ENCODE peak calls at places on chromosomes 11 and 22, in five cellular contexts. J is sigmoid colon; P is tibial artery; U is naive thymus-derived CD4-positive, alpha-beta T cell; L is ovary. I is an unnamed sample. For H3K9me3, the result is how much of the 10 kb centered on the place peaks cover.

GRCh38 chr22:38831166-38831945 is 12.5 kb downstream of the NPTXR start:
- DNase-seq in J (no peak), P (peak), U (no peak), L (no peak), I (no peak)

GRCh38 chr22:16964366-16964765 is 43.7 kb downstream of the GAB4 start:
- DNase-seq in J (no peak), P (no peak), U (no peak), L (no peak), I (no peak)

GRCh38 chr11:104625246-104625645 is 273.0 kb downstream of the CASP12 start:
- DNase-seq in J (no peak), P (no peak), U (no peak), L (no peak), I (no peak)

GRCh38 chr22:28395920-28396447 is 283.7 kb downstream of the TTC28 start:
- DNase-seq in J (no peak), P (no peak), U (no peak), L (no peak), I (no peak)

GRCh38 chr22:32327066-32327465 is 30.6 kb upstream of the RFPL3 start:
- DNase-seq in J (no peak), P (peak), U (no peak), L (no peak), I (no peak)

GRCh38 chr11:121321614-121322243 is 29.2 kb downstream of the SC5D start:
- DNase-seq in J (no peak), P (no peak), U (peak), L (no peak), I (no peak)

GRCh38 chr11:94046796-94047195 is 25.6 kb downstream of the HEPHL1 start:
- DNase-seq in J (no peak), P (no peak), U (no peak), L (no peak), I (no peak)

GRCh38 chr11:6719588-6719987 is 36.4 kb upstream of the MRPL17 start:
- DNase-seq in J (no peak), P (no peak), U (no peak), L (no peak), I (no peak)

GRCh38 chr11:100932474-100933100 is 197.0 kb downstream of the PGR start:
- DNase-seq in J (no peak), P (no peak), U (no peak), L (no peak), I (no peak)

GRCh38 chr11:68965901-68966868 is 14.6 kb downstream of the MRGPRD start:
- DNase-seq in J (peak), P (peak), U (peak), L (no peak), I (no peak)

GRCh38 chr11:103923473-103923931 is 112.9 kb upstream of the DDI1 start:
- DNase-seq in J (no peak), P (no peak), U (no peak), L (no peak), I (no peak)

GRCh38 chr11:7436146-7436545 is 49.2 kb upstream of the OLFML1 start:
- DNase-seq in J (no peak), P (no peak), U (no peak), L (no peak), I (no peak)

GRCh38 chr11:115941481-115941993 is 437.3 kb upstream of the CADM1 start:
- DNase-seq in J (peak), P (peak), U (no peak), L (peak), I (no peak)

GRCh38 chr11:44711113-44711512 is 15.6 kb upstream of the TSPAN18 start:
- DNase-seq in J (no peak), P (no peak), U (no peak), L (no peak), I (no peak)

GRCh38 chr11:130449246-130449990 is 973 bp downstream of the ADAMTS15 start:
- DNase-seq in J (no peak), P (no peak), U (no peak), L (no peak), I (no peak)

GRCh38 chr22:23246982-23247766 is 66.9 kb downstream of the BCR start:
- DNase-seq in J (no peak), P (no peak), U (no peak), L (peak), I (no peak)

GRCh38 chr22:22746963-22747933 is 102.8 kb downstream of the GGTLC2 start:
- DNase-seq in J (no peak), P (no peak), U (no peak), L (no peak), I (no peak)

GRCh38 chr11:117570701-117571100 is 226.3 kb downstream of the DSCAML1 start:
- DNase-seq in J (peak), P (no peak), U (no peak), L (no peak), I (no peak)

GRCh38 chr11:44893250-44894216 is 57.1 kb downstream of the TP53I11 start:
- DNase-seq in J (peak), P (peak), U (no peak), L (peak), I (no peak)

GRCh38 chr11:63951779-63952536 is 13.2 kb downstream of the NAA40 start:
- DNase-seq in J (no peak), P (no peak), U (peak), L (no peak), I (no peak)

GRCh38 chr11:7605544-7605943 is 67.8 kb downstream of the CYB5R2 start:
- DNase-seq in J (no peak), P (no peak), U (no peak), L (no peak), I (no peak)

GRCh38 chr22:18104566-18104965 is 6.0 kb upstream of the TUBA8 start:
- DNase-seq in J (no peak), P (no peak), U (no peak), L (no peak), I (no peak)

GRCh38 chr11:65560555-65561418 is 2.6 kb upstream of the LTBP3 start:
- DNase-seq in J (peak), P (peak), U (no peak), L (peak), I (no peak)

GRCh38 chr11:115980747-115981475 is 476.7 kb upstream of the CADM1 start:
- DNase-seq in J (no peak), P (no peak), U (no peak), L (no peak), I (no peak)

GRCh38 chr11:45254070-45254469 is 32.1 kb downstream of the SYT13 start:
- DNase-seq in J (no peak), P (no peak), U (no peak), L (no peak), I (no peak)

GRCh38 chr11:114040706-114041211 is 18.8 kb upstream of the ZBTB16 start:
- DNase-seq in J (peak), P (no peak), U (no peak), L (no peak), I (no peak)

GRCh38 chr11:66745356-66746235 is 16.6 kb upstream of the SPTBN2 start:
- DNase-seq in J (no peak), P (no peak), U (peak), L (no peak), I (peak)

GRCh38 chr22:38843716-38844660 is at the start of gene NPTXR:
- DNase-seq in J (no peak), P (peak), U (peak), L (peak), I (peak)

GRCh38 chr11:23755076-23755475 is 741.8 kb upstream of the LUZP2 start:
- DNase-seq in J (no peak), P (no peak), U (no peak), L (no peak), I (no peak)

GRCh38 chr11:33257160-33257896 is at the start of gene HIPK3:
- DNase-seq in J (peak), P (peak), U (peak), L (peak), I (peak)

GRCh38 chr22:27585141-27585540 is 216.4 kb downstream of the MN1 start:
- DNase-seq in J (no peak), P (no peak), U (no peak), L (no peak), I (no peak)

GRCh38 chr11:31262761-31263160 is 106.8 kb downstream of the DCDC1 start:
- DNase-seq in J (no peak), P (no peak), U (no peak), L (no peak), I (no peak)

GRCh38 chr11:64501500-64502427 is 89.3 kb upstream of the SLC22A12 start:
- DNase-seq in J (no peak), P (no peak), U (no peak), L (no peak), I (no peak)

GRCh38 chr11:45266693-45267451 is 19.3 kb downstream of the SYT13 start:
- DNase-seq in J (no peak), P (no peak), U (no peak), L (no peak), I (no peak)

GRCh38 chr22:25153961-25154685 is 45.5 kb upstream of the CRYBB3 start:
- DNase-seq in J (peak), P (peak), U (no peak), L (no peak), I (no peak)

DNA sequence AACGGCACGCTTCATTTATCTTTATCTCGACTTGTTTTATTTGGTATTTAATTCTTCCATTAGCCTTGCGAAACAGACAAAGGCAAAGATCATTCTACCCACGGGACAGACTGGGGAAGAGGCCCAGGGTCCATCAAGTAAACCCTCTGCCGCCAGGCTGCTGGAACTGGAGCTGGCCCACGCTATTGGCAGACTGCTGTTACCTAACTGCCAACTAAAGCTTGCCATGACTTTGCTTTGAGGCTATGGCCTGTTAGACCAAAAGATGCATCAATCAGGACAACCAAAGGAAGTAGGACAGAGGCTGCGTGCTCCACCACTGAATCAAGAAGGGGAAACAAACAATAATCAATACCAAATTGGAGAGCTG is 794 bp upstream of the TMEM218 start:
- DNase-seq in J (no peak), P (no peak), U (no peak), L (no peak), I (no peak)
- H3K4me3 ChIP-seq in J (peak), P (peak), U (peak), L (peak), I (peak)

GRCh38 chr11:74870485-74870884 is 78.4 kb downstream of the XRRA1 start:
- DNase-seq in J (no peak), P (no peak), U (no peak), L (no peak), I (no peak)
- H3K9me3 ChIP-seq in J (half or more), P (half or more), U (under half), L (half or more), I (under half)

DNA sequence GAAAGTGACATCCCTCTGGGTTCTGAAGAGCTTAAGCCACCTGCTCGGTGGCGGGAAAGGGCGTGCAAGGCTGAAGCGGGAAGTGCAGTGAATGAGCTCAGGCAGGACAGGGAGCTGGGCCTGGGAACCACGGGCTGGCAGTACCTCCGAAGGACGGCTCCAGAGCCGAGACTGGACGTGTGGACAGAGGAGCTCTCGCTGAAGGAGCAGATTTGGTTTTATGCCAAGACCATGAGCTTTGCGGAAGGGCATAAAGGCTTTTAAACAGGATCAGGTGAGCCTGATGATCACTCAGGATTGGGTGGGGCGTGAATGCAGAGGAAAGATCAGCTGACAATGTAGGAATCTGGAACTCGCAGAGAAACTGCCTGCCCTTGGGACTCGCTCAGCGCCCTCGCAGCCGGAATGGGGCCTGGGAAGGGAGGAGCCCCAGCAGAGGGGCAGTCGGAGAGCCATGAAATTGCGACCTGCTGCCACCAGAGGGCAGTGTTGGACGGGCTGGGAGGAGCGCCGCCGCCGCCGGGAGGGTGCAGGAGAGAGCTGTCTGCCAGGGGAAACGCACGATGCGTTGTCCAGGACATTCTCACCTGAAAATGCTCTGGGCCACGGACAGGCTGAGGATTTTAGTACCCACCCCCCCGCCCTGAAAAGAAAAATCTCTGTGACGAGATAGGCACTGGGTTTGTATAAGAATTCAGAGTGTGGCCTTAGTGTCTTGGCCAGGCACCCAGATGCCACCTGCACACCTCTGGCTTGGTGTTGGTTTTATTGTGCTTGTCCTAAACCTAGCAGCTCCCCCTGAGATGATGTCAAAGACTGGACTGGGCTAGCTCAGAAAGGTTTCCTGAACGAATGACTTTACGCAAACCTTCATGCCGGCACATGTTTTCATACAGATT is 324.4 kb downstream of the NTM start:
- DNase-seq in J (peak), P (peak), U (peak), L (peak), I (no peak)
- H3K4me3 ChIP-seq in J (no peak), P (peak), U (no peak), L (no peak), I (no peak)

GRCh38 chr11:60165946-60166345 is 16.9 kb downstream of the MS4A6A start:
- DNase-seq in J (no peak), P (no peak), U (no peak), L (no peak), I (no peak)
- H3K9me3 ChIP-seq in J (under half), P (under half), U (under half), L (under half), I (under half)

GRCh38 chr22:37243402-37244113 is 511 bp downstream of the RAC2 start:
- DNase-seq in J (no peak), P (no peak), U (no peak), L (peak), I (no peak)
- H3K4me3 ChIP-seq in J (peak), P (peak), U (peak), L (no peak), I (peak)

GRCh38 chr22:47797546-47797945 is 1035.1 kb downstream of the TBC1D22A start:
- DNase-seq in J (no peak), P (no peak), U (no peak), L (no peak), I (no peak)
- H3K9me3 ChIP-seq in J (under half), P (under half), U (under half), L (under half), I (under half)